ENCODE peak calls at places on chromosomes 6 and 20, in five cellular contexts. V, X, J, T and P are unnamed samples.
A peak's percentile ranks its signal among the peaks of the same experiment; 100 is the strongest.

GRCh38 chr6:111381126-111381525 is 101.9 kb downstream of the REV3L start:
- DNase-seq in V (no peak), X (no peak), J (no peak), T (no peak), P (no peak)

GRCh38 chr20:6045566-6045965 is 8.3 kb downstream of the LRRN4 start:
- DNase-seq in V (no peak), X (no peak), J (no peak), T (no peak), P (no peak)

GRCh38 chr6:14841901-14842421 is 403.9 kb upstream of the JARID2 start:
- DNase-seq in V (no peak), X (no peak), J (no peak), T (no peak), P (no peak)

GRCh38 chr6:166877906-166878305 is 78.4 kb downstream of the RNASET2 start:
- DNase-seq in V (no peak), X (no peak), J (no peak), T (no peak), P (no peak)

GRCh38 chr20:41643504-41643938 is 25.3 kb upstream of the CHD6 start:
- DNase-seq in V (peak; percentile 93), X (no peak), J (no peak), T (peak; percentile 93), P (no peak)

GRCh38 chr20:31723282-31724078 is 812 bp upstream of the BCL2L1 start:
- DNase-seq in V (peak; percentile 99), X (peak; percentile 83), J (peak; percentile 96), T (peak; percentile 99), P (peak; percentile 99)

GRCh38 chr6:12060780-12061619 is 48.9 kb downstream of the HIVEP1 start:
- DNase-seq in V (peak; percentile 34), X (peak; percentile 87), J (peak; percentile 46), T (no peak), P (peak; percentile 68)

GRCh38 chr6:3454206-3455016 is 2.4 kb downstream of the SLC22A23 start:
- DNase-seq in V (no peak), X (no peak), J (no peak), T (peak; percentile 48), P (no peak)

GRCh38 chr20:50758469-50758868 is 27.1 kb downstream of the PARD6B start:
- DNase-seq in V (no peak), X (no peak), J (no peak), T (no peak), P (no peak)

GRCh38 chr6:6686748-6687601 is 98.5 kb downstream of the LY86 start:
- DNase-seq in V (peak; percentile 100), X (no peak), J (peak; percentile 94), T (peak; percentile 91), P (peak; percentile 99)

GRCh38 chr6:27472182-27472616 is 706 bp downstream of the ZNF184 start:
- DNase-seq in V (peak; percentile 91), X (peak; percentile 62), J (no peak), T (peak; percentile 62), P (peak; percentile 49)

GRCh38 chr6:122289721-122290501 is 109.5 kb upstream of the HSF2 start:
- DNase-seq in V (peak; percentile 10), X (no peak), J (no peak), T (peak; percentile 13), P (peak; percentile 15)

GRCh38 chr6:16229710-16230109 is 8.7 kb upstream of the GMPR start:
- DNase-seq in V (no peak), X (no peak), J (no peak), T (no peak), P (no peak)

GRCh38 chr6:3773696-3774298 is 22.3 kb upstream of the PXDC1 start:
- DNase-seq in V (no peak), X (no peak), J (no peak), T (no peak), P (no peak)

GRCh38 chr6:108294787-108295625 is at the start of gene AFG1L:
- DNase-seq in V (peak; percentile 94), X (peak; percentile 74), J (peak; percentile 79), T (peak; percentile 86), P (peak; percentile 95)

GRCh38 chr6:18362058-18362561 is 25.0 kb upstream of the RNF144B start:
- DNase-seq in V (no peak), X (no peak), J (no peak), T (no peak), P (no peak)

GRCh38 chr6:165641672-165642156 is 21.3 kb downstream of the PDE10A start:
- DNase-seq in V (no peak), X (no peak), J (no peak), T (no peak), P (no peak)

GRCh38 chr6:166523782-166524569 is 62.5 kb downstream of the RAMACL start:
- DNase-seq in V (no peak), X (no peak), J (no peak), T (no peak), P (no peak)

GRCh38 chr6:82363368-82364086 is at the start of gene TPBG:
- DNase-seq in V (peak; percentile 11), X (no peak), J (peak; percentile 82), T (peak; percentile 27), P (peak; percentile 92)

GRCh38 chr6:45569210-45569945 is 191.6 kb upstream of the SUPT3H start:
- DNase-seq in V (no peak), X (no peak), J (no peak), T (no peak), P (no peak)

GRCh38 chr6:45563902-45564301 is 186.2 kb upstream of the SUPT3H start:
- DNase-seq in V (no peak), X (no peak), J (no peak), T (no peak), P (no peak)

GRCh38 chr6:45567879-45568278 is 190.1 kb upstream of the SUPT3H start:
- DNase-seq in V (no peak), X (no peak), J (no peak), T (no peak), P (no peak)

GRCh38 chr6:45568626-45569025 is 190.9 kb upstream of the SUPT3H start:
- DNase-seq in V (no peak), X (no peak), J (no peak), T (no peak), P (no peak)

GRCh38 chr6:45566882-45567281 is 189.1 kb upstream of the SUPT3H start:
- DNase-seq in V (no peak), X (no peak), J (peak; percentile 25), T (peak; percentile 52), P (no peak)
- TF ChIP-seq ATF2 in V (no peak), X (no peak), J (no peak), T (peak; percentile 23), P (no peak)

DNA sequence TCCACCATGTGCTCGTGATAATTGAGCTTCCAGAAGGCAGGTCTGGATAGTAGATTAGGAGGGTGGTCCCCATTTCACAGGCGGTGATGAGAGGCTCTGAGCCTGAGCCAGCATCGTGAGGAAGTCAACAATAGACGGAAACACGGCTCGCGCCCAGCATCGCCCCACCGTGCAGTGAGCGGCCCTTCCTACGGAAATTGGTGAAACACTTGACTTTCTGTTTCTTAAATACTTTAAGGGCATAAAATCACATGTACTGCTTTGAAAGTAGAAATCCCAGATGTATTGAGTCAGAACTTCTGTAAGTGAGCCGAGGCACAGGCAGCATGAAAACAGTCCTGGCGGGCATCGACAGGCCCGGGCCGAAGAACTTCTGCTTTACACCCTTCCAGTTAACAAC is 4.3 kb upstream of the KIF25 start:
- DNase-seq in V (no peak), X (no peak), J (no peak), T (no peak), P (no peak)
- TF ChIP-seq ATF2 in V (no peak), X (no peak), J (no peak), T (no peak), P (no peak)

GRCh38 chr20:46120136-46120535 is 2.0 kb downstream of the CD40 start:
- DNase-seq in V (no peak), X (no peak), J (no peak), T (no peak), P (no peak)

GRCh38 chr20:46119547-46119946 is 1.4 kb downstream of the CD40 start:
- DNase-seq in V (no peak), X (no peak), J (no peak), T (no peak), P (no peak)

GRCh38 chr20:46118481-46119020 is 437 bp downstream of the CD40 start:
- DNase-seq in V (no peak), X (no peak), J (no peak), T (no peak), P (peak; percentile 57)

GRCh38 chr20:46119028-46119546 is 973 bp downstream of the CD40 start:
- DNase-seq in V (no peak), X (peak; percentile 49), J (no peak), T (no peak), P (no peak)

GRCh38 chr20:46117704-46118467 is at the start of gene CD40:
- DNase-seq in V (peak; percentile 87), X (peak; percentile 76), J (peak; percentile 51), T (peak; percentile 71), P (peak; percentile 95)
- TF ChIP-seq ATF2 in V (no peak), X (no peak), J (no peak), T (no peak), P (no peak)

DNA sequence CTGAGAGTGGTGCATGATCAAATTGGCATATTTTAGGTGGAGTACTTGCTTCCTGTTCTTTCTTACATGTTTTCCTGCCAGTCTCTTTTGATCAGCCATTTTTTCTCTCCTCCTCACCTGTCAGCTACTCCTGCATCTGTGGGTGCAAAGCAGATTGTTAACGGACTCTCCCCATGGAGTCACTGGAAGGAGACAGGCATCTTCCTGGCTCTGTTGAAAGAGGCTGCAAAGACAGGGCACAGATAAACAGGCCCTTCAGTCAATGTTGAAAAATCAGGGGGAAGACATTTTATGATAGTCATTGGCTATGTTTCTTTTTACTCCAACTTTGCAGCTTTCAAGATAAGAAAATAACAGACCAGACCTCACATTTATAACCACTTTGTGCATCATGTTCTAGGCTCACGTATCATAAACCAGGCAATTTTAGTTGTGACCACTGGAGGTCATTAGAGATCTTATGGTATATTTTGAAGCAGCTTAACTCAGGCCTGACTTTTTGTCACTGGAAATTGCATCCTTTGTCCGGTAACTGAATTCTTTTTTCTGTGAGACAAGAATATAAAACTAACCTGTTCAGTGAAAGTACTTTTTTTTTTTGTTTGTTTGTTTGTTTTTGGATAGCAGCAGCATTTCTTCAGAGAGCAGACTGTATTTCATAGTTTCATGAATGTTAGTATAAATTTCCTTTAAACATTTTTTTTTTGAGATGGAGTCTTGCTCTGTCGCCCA is 20.1 kb downstream of the ECT2L start:
- DNase-seq in V (peak; percentile 62), X (no peak), J (no peak), T (peak; percentile 70), P (no peak)
- TF ChIP-seq ATF2 in V (no peak), X (no peak), J (no peak), T (no peak), P (no peak)

GRCh38 chr6:101294676-101295075 is 98.8 kb upstream of the GRIK2 start:
- DNase-seq in V (no peak), X (no peak), J (no peak), T (no peak), P (no peak)
- TF ChIP-seq ATF2 in V (no peak), X (no peak), J (no peak), T (no peak), P (no peak)

DNA sequence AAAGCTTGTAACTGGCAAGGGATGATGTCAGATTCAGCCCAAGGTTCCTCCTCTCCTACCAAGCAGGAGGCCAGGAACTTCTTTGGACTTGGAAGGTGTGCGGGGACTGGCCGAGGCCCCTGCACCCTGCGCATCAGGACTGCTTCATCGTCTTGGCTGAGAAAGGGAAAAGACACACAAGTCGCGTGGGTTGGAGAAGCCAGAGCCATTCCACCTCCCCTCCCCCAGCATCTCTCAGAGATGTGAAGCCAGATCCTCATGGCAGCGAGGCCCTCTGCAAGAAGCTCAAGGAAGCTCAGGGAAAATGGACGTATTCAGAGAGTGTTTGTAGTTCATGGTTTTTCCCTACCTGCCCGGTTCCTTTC is 14.4 kb downstream of the TNFAIP3 start:
- DNase-seq in V (no peak), X (no peak), J (no peak), T (no peak), P (no peak)
- TF ChIP-seq ATF2 in V (no peak), X (no peak), J (no peak), T (no peak), P (no peak)

GRCh38 chr20:25259788-25260254 is 11.9 kb downstream of the PYGB start:
- DNase-seq in V (no peak), X (no peak), J (no peak), T (no peak), P (no peak)
- TF ChIP-seq ATF2 in V (no peak), X (no peak), J (no peak), T (no peak), P (no peak)